ENCODE peak calls at places on chromosomes 2 and 18, in six cellular contexts. Y is GM23248, P is adrenal gland, U is IMR-90, C is A673, W is colonic mucosa. K is an unnamed sample.

GRCh38 chr18:32386466-32386865 is 84.2 kb downstream of the GAREM1 start:
- DNase-seq in C (no peak), Y (no peak), W (no peak), P (no peak), U (no peak), K (no peak)

GRCh38 chr2:157874997-157875719 is 972 bp downstream of the ACVR1 start:
- DNase-seq in W (peak; percentile 47), Y (peak; percentile 93), C (peak; percentile 44), U (peak; percentile 93), P (peak; percentile 31), K (peak; percentile 83)

GRCh38 chr18:64219511-64219910 is 70.6 kb upstream of the LINC00305 start:
- DNase-seq in U (no peak), Y (no peak), P (no peak), W (no peak), C (peak; percentile 49), K (peak; percentile 83)

GRCh38 chr2:238108423-238109201 is 8.5 kb downstream of the ESPNL start:
- DNase-seq in C (no peak), U (no peak), P (no peak), Y (no peak), W (no peak), K (no peak)

GRCh38 chr2:160499865-160500264 is 6.3 kb upstream of the RBMS1 start:
- DNase-seq in C (no peak), P (no peak), U (no peak), Y (no peak), W (no peak), K (no peak)

GRCh38 chr2:66781804-66782203 is 346.9 kb downstream of the MEIS1 start:
- DNase-seq in W (no peak), U (no peak), P (no peak), Y (no peak), C (no peak), K (no peak)

GRCh38 chr2:46332686-46333281 is 35.6 kb downstream of the EPAS1 start:
- DNase-seq in W (no peak), P (no peak), U (peak; percentile 45), Y (peak; percentile 86), C (no peak), K (no peak)

GRCh38 chr2:12932192-12932591 is 215.5 kb downstream of the TRIB2 start:
- DNase-seq in P (peak; percentile 52), U (no peak), Y (no peak), W (no peak), C (no peak), K (no peak)

GRCh38 chr2:27494944-27495554 is at the start of gene FNDC4:
- DNase-seq in U (no peak), W (no peak), C (peak; percentile 34), Y (peak; percentile 69), P (peak; percentile 55), K (no peak)

GRCh38 chr2:128809256-128809636 is 490.6 kb upstream of the HS6ST1 start:
- DNase-seq in Y (peak; percentile 51), W (no peak), U (peak; percentile 23), C (no peak), P (no peak), K (no peak)

GRCh38 chr2:76978064-76978463 is 544.1 kb downstream of the LRRTM4 start:
- DNase-seq in W (no peak), C (no peak), U (no peak), Y (no peak), P (no peak), K (no peak)

GRCh38 chr2:108370080-108370479 is 7.7 kb upstream of the SULT1C4 start:
- DNase-seq in W (no peak), Y (no peak), P (no peak), C (no peak), U (peak; percentile 71), K (no peak)

GRCh38 chr2:162029287-162029901 is 44.6 kb downstream of the DPP4 start:
- DNase-seq in Y (peak; percentile 86), W (no peak), C (peak; percentile 3), P (peak; percentile 80), U (peak; percentile 37), K (no peak)

GRCh38 chr2:235573331-235574221 is 79.7 kb downstream of the AGAP1 start:
- DNase-seq in W (no peak), P (no peak), C (no peak), U (no peak), Y (no peak), K (no peak)

GRCh38 chr2:39158351-39158750 is 37.5 kb upstream of the SOS1 start:
- DNase-seq in W (no peak), P (no peak), C (no peak), Y (peak; percentile 24), U (peak; percentile 18), K (no peak)

GRCh38 chr18:71831039-71831438 is 713.1 kb downstream of the CBLN2 start:
- DNase-seq in P (no peak), W (no peak), Y (no peak), C (no peak), U (peak; percentile 13), K (no peak)

GRCh38 chr18:62982600-62983251 is 267.4 kb downstream of the PHLPP1 start:
- DNase-seq in W (peak; percentile 64), Y (peak; percentile 57), U (peak; percentile 63), P (peak; percentile 74), C (peak; percentile 62), K (peak; percentile 16)

GRCh38 chr18:7273301-7273911 is 42.5 kb downstream of the LRRC30 start:
- DNase-seq in C (peak; percentile 22), Y (peak; percentile 84), P (peak; percentile 69), U (peak; percentile 28), W (peak; percentile 29), K (no peak)

GRCh38 chr18:53799134-53799533 is 425.3 kb downstream of the MBD2 start:
- DNase-seq in C (peak; percentile 11), U (no peak), P (no peak), W (no peak), Y (peak; percentile 83), K (no peak)

GRCh38 chr2:217105733-217106649 is 246.1 kb upstream of the TNP1 start:
- DNase-seq in P (no peak), Y (peak; percentile 95), C (peak; percentile 60), W (no peak), U (peak; percentile 95), K (no peak)

GRCh38 chr2:10165816-10166488 is 43.4 kb downstream of the RRM2 start:
- DNase-seq in U (no peak), P (no peak), C (no peak), W (no peak), Y (no peak), K (no peak)

GRCh38 chr2:68740184-68740914 is 5.7 kb downstream of the ARHGAP25 start:
- DNase-seq in U (peak; percentile 76), Y (no peak), W (peak; percentile 15), P (no peak), C (no peak), K (no peak)

GRCh38 chr2:217880891-217881290 is 121.9 kb downstream of the TNS1 start:
- DNase-seq in Y (no peak), C (no peak), P (no peak), W (no peak), U (no peak), K (no peak)

GRCh38 chr2:7792031-7792651 is 874.9 kb downstream of the RNF144A start:
- DNase-seq in C (no peak), U (no peak), P (peak; percentile 41), Y (no peak), W (no peak), K (no peak)

GRCh38 chr2:46780801-46781445 is 134.7 kb downstream of the MCFD2 start:
- DNase-seq in U (peak; percentile 56), Y (peak; percentile 46), C (no peak), P (no peak), W (no peak), K (no peak)

GRCh38 chr2:142973822-142974207 is 96.4 kb downstream of the KYNU start:
- DNase-seq in C (no peak), P (no peak), Y (no peak), W (no peak), U (no peak), K (no peak)

GRCh38 chr2:86584164-86584913 is 21.1 kb upstream of the CHMP3 start:
- DNase-seq in P (no peak), Y (peak; percentile 42), W (no peak), C (peak; percentile 9), U (no peak), K (no peak)

GRCh38 chr2:119402645-119403560 is 28.8 kb upstream of the TMEM37 start:
- DNase-seq in P (peak; percentile 53), C (peak; percentile 29), Y (no peak), U (no peak), W (peak; percentile 84), K (no peak)

GRCh38 chr2:68907232-68907922 is 36.2 kb upstream of the BMP10 start:
- DNase-seq in C (no peak), Y (no peak), P (no peak), W (no peak), U (no peak), K (no peak)

GRCh38 chr18:58846325-58846724 is 18.4 kb upstream of the ZNF532 start:
- DNase-seq in P (no peak), W (no peak), U (no peak), Y (no peak), C (no peak), K (no peak)

GRCh38 chr18:58845913-58846312 is 18.8 kb upstream of the ZNF532 start:
- DNase-seq in P (no peak), C (no peak), W (no peak), U (no peak), Y (no peak), K (no peak)

GRCh38 chr18:58843662-58844035 is 21.0 kb upstream of the ZNF532 start:
- DNase-seq in P (no peak), C (no peak), U (no peak), Y (no peak), W (no peak), K (no peak)

GRCh38 chr18:58844871-58845270 is 19.8 kb upstream of the ZNF532 start:
- DNase-seq in W (no peak), P (no peak), C (no peak), U (no peak), Y (no peak), K (no peak)

GRCh38 chr18:58842978-58843661 is 21.6 kb upstream of the ZNF532 start:
- DNase-seq in W (no peak), P (no peak), Y (no peak), U (no peak), C (no peak), K (no peak)
- H3K4me3 ChIP-seq in W (no peak overlapping the region), P (no peak overlapping the region), Y (no peak overlapping the region), U (no peak overlapping the region), C (no peak overlapping the region), K (no peak overlapping the region)

GRCh38 chr2:145015561-145015960 is 495.6 kb upstream of the ZEB2 start:
- DNase-seq in P (no peak), U (no peak), Y (no peak), W (no peak), C (no peak), K (no peak)
- H3K27ac ChIP-seq in P (no peak overlapping the region), U (no peak overlapping the region), Y (no peak overlapping the region), W (no peak overlapping the region), C (no peak overlapping the region), K (no peak overlapping the region)

GRCh38 chr2:233384811-233385488 is 30.7 kb downstream of the DGKD start:
- DNase-seq in W (no peak), U (no peak), C (no peak), P (no peak), Y (no peak), K (no peak)
- H3K4me3 ChIP-seq in W (no peak overlapping the region), U (no peak overlapping the region), C (no peak overlapping the region), P (no peak overlapping the region), Y (no peak overlapping the region), K (no peak overlapping the region)

DNA sequence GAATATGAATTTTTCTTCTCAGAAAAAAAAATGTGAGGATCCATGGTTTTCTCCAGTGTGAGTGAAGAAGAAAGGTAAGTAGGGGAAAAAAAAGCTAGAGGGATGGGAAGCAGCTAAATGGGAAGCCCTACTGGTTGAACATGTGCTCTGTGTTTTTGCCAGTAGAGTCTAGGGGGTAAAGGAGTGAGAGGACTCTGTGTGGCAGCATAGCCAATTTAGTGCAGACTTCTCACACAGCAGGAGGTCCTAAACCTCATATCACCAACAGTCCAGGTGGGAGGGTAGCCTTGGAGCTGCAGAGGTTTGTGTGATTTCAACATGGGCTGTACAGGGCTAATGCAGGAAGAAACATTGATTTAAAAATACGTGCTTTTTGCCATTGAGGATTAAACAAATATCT is 334.5 kb upstream of the SPHKAP start:
- DNase-seq in P (no peak), U (no peak), W (no peak), C (no peak), Y (no peak), K (no peak)
- H3K27ac ChIP-seq in P (no peak overlapping the region), U (no peak overlapping the region), W (no peak overlapping the region), C (no peak overlapping the region), Y (no peak overlapping the region), K (no peak overlapping the region)